ENCODE peak calls at places on chromosomes 11 and 22, in five cellular contexts. Q, M, L, N and B are unnamed samples.

GRCh38 chr11:110527146-110527545 is 97.4 kb downstream of the FDX1 start:
- DNase-seq in Q (no peak), M (no peak), L (no peak), N (no peak), B (no peak)

GRCh38 chr11:78715639-78716311 is 141.1 kb upstream of the NARS2 start:
- DNase-seq in Q (no peak), M (peak), L (peak), N (no peak), B (peak)

GRCh38 chr11:110891411-110891810 is 179.2 kb upstream of the ARHGAP20 start:
- DNase-seq in Q (no peak), M (no peak), L (no peak), N (no peak), B (no peak)

GRCh38 chr11:63888170-63889086 is 28.5 kb downstream of the RCOR2 start:
- DNase-seq in Q (peak), M (peak), L (peak), N (peak), B (peak)

GRCh38 chr22:35552186-35552842 is 11.7 kb downstream of the RASD2 start:
- DNase-seq in Q (no peak), M (peak), L (peak), N (peak), B (peak)

GRCh38 chr11:12090061-12090572 is 20.3 kb upstream of the MICAL2 start:
- DNase-seq in Q (peak), M (no peak), L (no peak), N (no peak), B (no peak)

GRCh38 chr11:116387623-116388022 is 385.2 kb downstream of the BUD13 start:
- DNase-seq in Q (no peak), M (no peak), L (no peak), N (no peak), B (no peak)

GRCh38 chr11:118530683-118531596 is at the start of gene TMEM25:
- DNase-seq in Q (peak), M (peak), L (peak), N (peak), B (peak)

GRCh38 chr22:37178350-37179125 is 9.5 kb downstream of the C1QTNF6 start:
- DNase-seq in Q (peak), M (peak), L (no peak), N (no peak), B (no peak)

GRCh38 chr11:129828301-129828836 is 12.7 kb downstream of the TMEM45B start:
- DNase-seq in Q (no peak), M (peak), L (no peak), N (no peak), B (no peak)

GRCh38 chr11:65920035-65920802 is 993 bp downstream of the DRAP1 start:
- DNase-seq in Q (peak), M (no peak), L (no peak), N (no peak), B (no peak)

GRCh38 chr22:29313126-29314071 is 2.1 kb downstream of the RASL10A start:
- DNase-seq in Q (peak), M (no peak), L (peak), N (peak), B (peak)

GRCh38 chr22:24189249-24190158 is 8.2 kb downstream of the SUSD2 start:
- DNase-seq in Q (peak), M (peak), L (peak), N (no peak), B (peak)

GRCh38 chr22:46797355-46797754 is 34.9 kb downstream of the TBC1D22A start:
- DNase-seq in Q (no peak), M (peak), L (no peak), N (no peak), B (no peak)
- TF ChIP-seq CTCF in Q (no peak), M (peak), L (no peak), N (peak), B (no peak)

DNA sequence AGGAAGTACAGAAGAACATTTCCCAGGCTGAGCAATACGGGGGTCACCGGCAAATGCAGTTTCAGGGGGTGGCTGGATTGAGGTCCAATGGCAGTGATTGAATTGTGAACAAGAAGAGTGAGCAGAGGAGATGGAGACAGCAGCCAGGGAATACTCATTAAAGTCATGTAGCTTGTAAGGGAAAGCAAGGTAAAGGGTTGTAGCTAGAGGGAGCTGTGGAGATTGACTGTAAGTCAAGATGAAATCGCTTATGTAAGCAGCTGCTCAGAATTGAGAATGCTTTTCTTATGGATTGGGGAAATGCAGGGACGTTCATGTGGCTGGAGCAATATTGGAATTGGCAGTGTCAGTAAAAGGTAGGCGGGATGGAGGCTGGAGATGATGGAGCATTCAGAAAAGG is 111.4 kb upstream of the TBCEL start:
- DNase-seq in Q (no peak), M (peak), L (no peak), N (no peak), B (peak)
- TF ChIP-seq CTCF in Q (no peak), M (peak), L (no peak), N (peak), B (peak)

DNA sequence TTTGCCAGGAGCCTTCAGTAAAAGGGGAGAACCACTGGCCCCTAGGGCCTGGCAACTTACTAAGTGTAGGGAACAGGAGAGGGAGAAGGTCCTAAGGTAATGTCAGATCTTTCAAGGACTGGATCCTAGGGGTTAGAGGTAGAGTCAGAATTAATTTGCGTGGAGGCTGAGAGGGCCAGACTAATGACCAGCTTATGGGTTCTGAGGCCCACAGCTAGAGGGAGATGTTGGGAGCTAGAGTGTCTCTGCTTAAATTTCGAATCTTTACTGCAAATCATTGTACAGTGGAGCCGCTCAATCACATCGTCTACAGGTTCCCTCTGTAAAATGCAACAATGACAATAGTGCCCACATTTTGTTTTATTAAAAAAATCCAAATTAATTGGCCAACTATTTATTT is 31.4 kb downstream of the CLMP start:
- DNase-seq in Q (no peak), M (no peak), L (no peak), N (no peak), B (no peak)
- TF ChIP-seq CTCF in Q (no peak), M (no peak), L (no peak), N (peak), B (no peak)

GRCh38 chr22:22943521-22944267 is 56.1 kb downstream of the IGLL5 start:
- DNase-seq in Q (no peak), M (peak), L (peak), N (peak), B (no peak)
- TF ChIP-seq CTCF in Q (no peak), M (no peak), L (no peak), N (peak), B (no peak)

GRCh38 chr11:984576-984975 is 51.9 kb downstream of the MUC6 start:
- DNase-seq in Q (no peak), M (no peak), L (no peak), N (no peak), B (no peak)

GRCh38 chr11:978073-978720 is 52.5 kb downstream of the AP2A2 start:
- DNase-seq in Q (no peak), M (no peak), L (no peak), N (no peak), B (no peak)

GRCh38 chr11:980438-981365 is 55.0 kb downstream of the AP2A2 start:
- DNase-seq in Q (no peak), M (no peak), L (no peak), N (no peak), B (no peak)

GRCh38 chr11:978781-979180 is 53.1 kb downstream of the AP2A2 start:
- DNase-seq in Q (no peak), M (no peak), L (no peak), N (no peak), B (no peak)

DNA sequence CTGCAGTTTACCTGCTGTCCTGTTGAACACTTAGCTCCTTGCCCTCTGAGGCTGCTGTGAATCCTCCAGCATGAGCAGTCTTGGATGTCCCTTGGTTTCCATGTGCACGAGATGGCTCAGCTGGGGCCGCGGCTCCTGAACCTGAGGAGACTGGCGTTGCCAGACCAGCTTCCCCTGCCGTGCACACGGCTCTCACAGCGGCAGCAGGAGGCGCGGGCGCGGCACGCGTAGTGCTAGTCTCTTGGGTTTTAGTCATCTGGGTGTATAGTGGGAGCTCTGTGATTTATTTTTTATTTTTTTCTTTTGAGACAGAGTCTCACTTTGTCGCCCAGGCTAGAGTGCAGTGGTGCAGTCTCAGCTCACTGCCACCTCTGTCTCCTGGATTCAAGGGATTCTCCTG is 54.8 kb downstream of the MUC6 start:
- DNase-seq in Q (no peak), M (no peak), L (no peak), N (no peak), B (no peak)
- TF ChIP-seq CTCF in Q (no peak), M (no peak), L (no peak), N (no peak), B (no peak)

DNA sequence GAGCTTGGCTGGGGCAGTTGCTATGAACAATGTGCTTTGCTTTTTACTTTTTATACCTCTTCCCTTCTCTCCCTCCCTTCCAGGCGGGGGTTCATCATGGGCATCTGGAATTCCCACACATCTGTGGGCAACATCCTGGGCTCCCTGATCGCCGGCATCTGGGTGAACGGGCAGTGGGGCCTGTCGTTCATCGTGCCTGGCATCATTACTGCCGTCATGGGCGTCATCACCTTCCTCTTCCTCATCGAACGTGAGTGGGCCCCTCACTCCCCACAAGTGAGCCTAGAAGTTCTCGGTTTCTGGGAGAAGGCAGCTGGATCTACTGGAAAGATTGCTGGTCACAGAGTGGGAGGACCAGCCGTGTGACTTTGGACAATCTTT is 17.4 kb downstream of the SLC37A2 start:
- DNase-seq in Q (no peak), M (no peak), L (no peak), N (no peak), B (no peak)
- TF ChIP-seq CTCF in Q (no peak), M (no peak), L (no peak), N (no peak), B (no peak)

GRCh38 chr22:47055073-47055355 is 292.6 kb downstream of the TBC1D22A start:
- DNase-seq in Q (no peak), M (no peak), L (no peak), N (no peak), B (no peak)

GRCh38 chr22:47055921-47056320 is 293.5 kb downstream of the TBC1D22A start:
- DNase-seq in Q (no peak), M (no peak), L (no peak), N (no peak), B (no peak)

GRCh38 chr22:47056361-47056760 is 293.9 kb downstream of the TBC1D22A start:
- DNase-seq in Q (no peak), M (no peak), L (no peak), N (no peak), B (no peak)

GRCh38 chr22:47054231-47055072 is 292.0 kb downstream of the TBC1D22A start:
- DNase-seq in Q (no peak), M (no peak), L (no peak), N (no peak), B (no peak)

GRCh38 chr22:47055461-47055860 is 293.0 kb downstream of the TBC1D22A start:
- DNase-seq in Q (no peak), M (no peak), L (no peak), N (no peak), B (no peak)
- TF ChIP-seq CTCF in Q (no peak), M (no peak), L (no peak), N (no peak), B (no peak)

DNA sequence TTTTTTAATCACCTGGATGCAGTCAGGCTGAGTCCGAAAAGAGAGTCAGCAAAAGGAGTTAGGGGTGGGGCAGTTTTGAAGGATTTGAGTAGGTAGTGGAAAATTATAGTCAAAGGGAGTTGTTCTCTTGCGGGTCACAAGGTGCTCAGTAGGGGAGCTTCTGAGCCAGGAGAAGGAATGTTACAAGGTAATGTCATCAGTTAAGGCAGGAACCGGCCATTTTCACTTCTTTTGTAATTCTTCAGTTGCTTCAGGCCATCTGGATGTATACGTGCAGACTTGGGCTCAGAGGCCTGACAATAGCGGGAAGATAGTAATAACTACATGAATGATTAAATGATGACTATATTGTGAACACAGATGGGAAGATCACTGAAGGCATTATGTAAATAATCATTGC is 6.2 kb downstream of the SC5D start:
- DNase-seq in Q (no peak), M (no peak), L (no peak), N (no peak), B (no peak)
- TF ChIP-seq CTCF in Q (no peak), M (no peak), L (no peak), N (no peak), B (no peak)